ENCODE peak calls at places on chromosome 13, in four cellular contexts. C is keratinocyte, Q is K562, U is IMR-90. F is an unnamed sample.

GRCh38 chr13:22938576-22938975 is 242.2 kb upstream of the SGCG start:
- DNase-seq in U (no peak), C (no peak), Q (no peak), F (no peak)

GRCh38 chr13:46554971-46555370 is 2.0 kb downstream of the LRCH1 start:
- DNase-seq in Q (no peak), U (peak; percentile 68), C (no peak), F (peak; percentile 24)

GRCh38 chr13:76969488-76970365 is 21.4 kb downstream of the ACOD1 start:
- DNase-seq in C (peak; percentile 80), Q (no peak), U (no peak), F (no peak)

GRCh38 chr13:73809561-73809960 is 324.6 kb downstream of the KLF12 start:
- DNase-seq in U (peak; percentile 87), Q (no peak), C (no peak), F (peak; percentile 64)

GRCh38 chr13:26133851-26134250 is 82.0 kb upstream of the SHISA2 start:
- DNase-seq in Q (no peak), C (no peak), U (no peak), F (no peak)

GRCh38 chr13:77387607-77388200 is 60.8 kb upstream of the MYCBP2 start:
- DNase-seq in U (no peak), Q (no peak), C (no peak), F (no peak)

GRCh38 chr13:25806304-25806974 is 245.4 kb downstream of the SHISA2 start:
- DNase-seq in C (no peak), Q (no peak), U (no peak), F (no peak)

GRCh38 chr13:26476111-26476743 is 81.3 kb upstream of the WASF3 start:
- DNase-seq in U (peak; percentile 50), C (no peak), Q (no peak), F (peak; percentile 24)

GRCh38 chr13:46866150-46866549 is 30.7 kb downstream of the HTR2A start:
- DNase-seq in U (peak; percentile 63), C (peak; percentile 2), Q (no peak), F (no peak)

GRCh38 chr13:54194233-54195024 is 1165.8 kb downstream of the OLFM4 start:
- DNase-seq in U (no peak), C (no peak), Q (no peak), F (no peak)

GRCh38 chr13:20222553-20222952 is 9.6 kb downstream of the GJB6 start:
- DNase-seq in C (no peak), Q (no peak), U (no peak), F (no peak)
- H3K9me1 ChIP-seq in C (no peaks in the 10 kb centered on the region), Q (no peaks in the 10 kb centered on the region), U (no peaks in the 10 kb centered on the region), F (no peaks in the 10 kb centered on the region)

DNA sequence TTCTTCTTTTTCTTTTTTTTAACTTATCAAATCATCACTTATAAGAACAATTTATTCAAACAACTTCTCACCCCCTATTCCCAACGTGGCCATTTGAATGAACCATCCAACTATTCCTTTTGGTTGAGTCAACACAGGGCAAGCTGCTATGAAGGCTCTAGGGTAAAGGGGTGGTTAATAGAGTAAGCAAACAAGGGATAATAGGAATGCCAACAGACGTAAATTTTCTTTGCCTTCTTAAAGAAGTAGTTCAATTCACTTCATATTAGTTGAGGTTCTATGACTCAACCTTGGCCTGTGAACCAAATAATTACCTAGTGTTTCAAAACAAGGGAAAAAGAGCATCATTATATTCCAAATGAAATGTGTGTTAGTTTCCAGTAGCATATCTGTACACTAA is 1383.8 kb upstream of the SLC10A2 start:
- DNase-seq in C (no peak), Q (no peak), U (no peak), F (no peak)
- H3K9me1 ChIP-seq in C (no peaks in the 10 kb centered on the region), Q (no peaks in the 10 kb centered on the region), U (no peaks in the 10 kb centered on the region), F (no peaks in the 10 kb centered on the region)

GRCh38 chr13:99589575-99589974 is 88.3 kb downstream of the TM9SF2 start:
- DNase-seq in U (no peak), Q (no peak), C (no peak), F (no peak)

GRCh38 chr13:99582511-99582910 is 81.2 kb downstream of the TM9SF2 start:
- DNase-seq in U (no peak), Q (no peak), C (no peak), F (no peak)

GRCh38 chr13:99590519-99591011 is 89.3 kb downstream of the TM9SF2 start:
- DNase-seq in Q (no peak), C (no peak), U (peak; percentile 50), F (peak; percentile 80)

GRCh38 chr13:99585609-99586008 is 84.3 kb downstream of the TM9SF2 start:
- DNase-seq in C (no peak), U (no peak), Q (no peak), F (no peak)

GRCh38 chr13:99587893-99588606 is 86.8 kb downstream of the TM9SF2 start:
- DNase-seq in U (no peak), C (no peak), Q (no peak), F (no peak)
- H3K9me1 ChIP-seq in U (peaks cover 9% of the 10 kb centered on the region), C (no peaks in the 10 kb centered on the region), Q (no peaks in the 10 kb centered on the region), F (no peaks in the 10 kb centered on the region)

GRCh38 chr13:40586886-40587285 is 79.6 kb downstream of the FOXO1 start:
- DNase-seq in U (no peak), C (no peak), Q (no peak), F (peak; percentile 45)
- H3K9me1 ChIP-seq in U (no peaks in the 10 kb centered on the region), C (peaks cover 4% of the 10 kb centered on the region), Q (no peaks in the 10 kb centered on the region), F (no peaks in the 10 kb centered on the region)

GRCh38 chr13:112623051-112623711 is 35.2 kb upstream of the TUBGCP3 start:
- DNase-seq in C (no peak), Q (no peak), U (no peak), F (no peak)
- H3K9me1 ChIP-seq in C (no peaks in the 10 kb centered on the region), Q (no peaks in the 10 kb centered on the region), U (no peaks in the 10 kb centered on the region), F (no peaks in the 10 kb centered on the region)

F was measured in endothelial cell of umbilical vein.